ENCODE peak calls at places on chromosomes 13 and 19, in seven cellular contexts. H is iPS DF 6.9, P is breast epithelium, N is brain microvascular endothelial cell, M is EH, R is left lung, S is stromal cell of bone marrow. E is an unnamed sample.

GRCh38 chr19:47631681-47632446 is 22.9 kb downstream of the BICRA start:
- DNase-seq in H (no peak), R (no peak), N (no peak), P (no peak), M (peak; percentile 16), S (no peak), E (no peak)

GRCh38 chr19:277581-278165 is 13.5 kb downstream of the PLPP2 start:
- DNase-seq in S (no peak), R (no peak), N (peak; percentile 32), P (no peak), M (peak; percentile 54), H (no peak), E (no peak)

GRCh38 chr13:99442273-99442895 is 58.9 kb upstream of the TM9SF2 start:
- DNase-seq in P (no peak), N (peak; percentile 39), R (no peak), S (no peak), H (no peak), M (peak; percentile 60), E (peak; percentile 70)

GRCh38 chr13:81247711-81248110 is 906.8 kb upstream of the SPRY2 start:
- DNase-seq in P (no peak), N (no peak), S (no peak), R (no peak), H (no peak), M (no peak), E (no peak)

GRCh38 chr13:22173605-22174004 is 502.7 kb downstream of the FGF9 start:
- DNase-seq in N (no peak), S (peak; percentile 18), P (no peak), M (peak; percentile 26), H (no peak), R (no peak), E (no peak)

GRCh38 chr19:21109116-21109515 is 27.1 kb downstream of the ZNF714 start:
- DNase-seq in M (peak; percentile 40), R (no peak), N (peak; percentile 60), H (no peak), S (no peak), P (no peak), E (no peak)

GRCh38 chr19:5608271-5608666 is 14.3 kb downstream of the SAFB2 start:
- DNase-seq in R (no peak), M (no peak), S (no peak), N (no peak), H (no peak), P (no peak), E (no peak)

GRCh38 chr13:101512650-101513049 is 60.2 kb downstream of the ITGBL1 start:
- DNase-seq in P (no peak), N (peak; percentile 37), R (no peak), S (no peak), H (no peak), M (peak; percentile 59), E (no peak)

GRCh38 chr19:1327125-1327524 is 41.5 kb downstream of the EFNA2 start:
- DNase-seq in M (no peak), S (no peak), H (no peak), R (no peak), P (no peak), N (no peak), E (no peak)

GRCh38 chr13:113216165-113217056 is 7.0 kb downstream of the CUL4A start:
- DNase-seq in R (peak; percentile 80), S (peak; percentile 47), P (no peak), N (peak; percentile 52), H (no peak), M (peak; percentile 73), E (peak; percentile 78)

E was measured in HAP-1.